ENCODE peak calls at places on chromosomes 7 and 10, in four cellular contexts. Y, U, M and Z are unnamed samples.
A peak's percentile ranks its signal among the peaks of the same experiment; 100 is the strongest.

GRCh38 chr10:22536620-22537019 is 177.8 kb downstream of the PIP4K2A start:
- DNase-seq in Y (no peak), U (no peak), M (no peak), Z (no peak)

GRCh38 chr7:23266918-23267317 is 20.3 kb downstream of the GPNMB start:
- DNase-seq in Y (no peak), U (no peak), M (no peak), Z (no peak)

GRCh38 chr7:157544980-157545680 is 208.3 kb downstream of the DNAJB6 start:
- DNase-seq in Y (no peak), U (no peak), M (no peak), Z (no peak)

GRCh38 chr7:138865843-138866242 is 67.8 kb upstream of the ATP6V0A4 start:
- DNase-seq in Y (peak; percentile 23), U (peak; percentile 73), M (no peak), Z (no peak)

GRCh38 chr10:102660891-102661613 is 16.8 kb downstream of the TRIM8 start:
- DNase-seq in Y (peak; percentile 87), U (peak; percentile 88), M (peak; percentile 72), Z (no peak)

GRCh38 chr7:1059200-1060091 is 15.1 kb downstream of the GPR146 start:
- DNase-seq in Y (no peak), U (peak; percentile 39), M (peak; percentile 46), Z (no peak)

GRCh38 chr10:90031776-90032175 is 330.4 kb downstream of the KIF20B start:
- DNase-seq in Y (no peak), U (no peak), M (no peak), Z (no peak)

GRCh38 chr7:3510101-3511020 is 209.3 kb downstream of the SDK1 start:
- DNase-seq in Y (no peak), U (no peak), M (no peak), Z (no peak)

GRCh38 chr7:134737561-134738353 is 41.7 kb upstream of the CALD1 start:
- DNase-seq in Y (no peak), U (peak; percentile 65), M (peak; percentile 86), Z (no peak)